ENCODE peak calls at places on chromosomes 2 and 18, in nine cellular contexts. X is SK-N-SH; M is activated CD4-positive, alpha-beta memory T cell treated with anti-CD3 and anti-CD28 coated beads for 36 hours; T is hippocampal formation; J is GM12865; S is non-pigmented ciliary epithelial cell; I is stimulated activated CD8-positive, alpha-beta memory T cell treated with anti-CD3 and anti-CD28 coated beads, Interleukin-4, amount 100 ng/mL, for 24 hours; F is Ammon's horn; E is mucosa of gallbladder. L is an unnamed sample.

GRCh38 chr2:133888107-133888506 is 319.8 kb upstream of the NCKAP5 start:
- DNase-seq in X (no peak), M (no peak), T (no peak), J (no peak), S (no peak), I (no peak), F (no peak), E (no peak), L (no peak)

GRCh38 chr18:58714821-58715220 is 43.6 kb downstream of the MALT1 start:
- DNase-seq in X (no peak), M (no peak), T (no peak), J (no peak), S (no peak), I (no peak), F (no peak), E (no peak), L (no peak)

GRCh38 chr2:176110975-176111663 is 4.0 kb downstream of the HOXD11 start:
- DNase-seq in X (peak; percentile 88), M (peak; percentile 49), T (no peak), J (peak; percentile 48), S (no peak), I (no peak), F (no peak), E (no peak), L (peak; percentile 19)

GRCh38 chr2:160431441-160431840 is 62.2 kb downstream of the RBMS1 start:
- DNase-seq in X (no peak), M (no peak), T (no peak), J (no peak), S (no peak), I (no peak), F (no peak), E (no peak), L (no peak)

GRCh38 chr18:44464401-44465185 is 216.1 kb upstream of the SETBP1 start:
- DNase-seq in X (no peak), M (no peak), T (no peak), J (no peak), S (no peak), I (no peak), F (no peak), E (no peak), L (no peak)

GRCh38 chr2:165471349-165471975 is 2.0 kb downstream of the CSRNP3 start:
- DNase-seq in X (peak; percentile 15), M (no peak), T (peak; percentile 64), J (no peak), S (no peak), I (no peak), F (no peak), E (no peak), L (no peak)

GRCh38 chr18:48022531-48023330 is 92.3 kb upstream of the SMAD2 start:
- DNase-seq in X (peak; percentile 58), M (no peak), T (peak; percentile 57), J (peak; percentile 61), S (no peak), I (no peak), F (peak; percentile 75), E (no peak), L (no peak)

GRCh38 chr2:233168919-233169318 is 82.6 kb upstream of the ATG16L1 start:
- DNase-seq in X (no peak), M (no peak), T (no peak), J (no peak), S (no peak), I (no peak), F (no peak), E (no peak), L (no peak)

GRCh38 chr2:226443112-226443511 is 356.5 kb downstream of the IRS1 start:
- DNase-seq in X (no peak), M (no peak), T (no peak), J (no peak), S (no peak), I (no peak), F (no peak), E (no peak), L (no peak)

GRCh38 chr2:223460774-223461211 is 141.4 kb downstream of the SCG2 start:
- DNase-seq in X (no peak), M (no peak), T (peak; percentile 1), J (no peak), S (no peak), I (no peak), F (peak; percentile 54), E (no peak), L (no peak)

GRCh38 chr2:170486730-170487129 is 228.4 kb upstream of the SP5 start:
- DNase-seq in X (no peak), M (no peak), T (peak; percentile 27), J (no peak), S (no peak), I (no peak), F (peak; percentile 63), E (no peak), L (no peak)

GRCh38 chr2:36482576-36483214 is 115.3 kb downstream of the FEZ2 start:
- DNase-seq in X (no peak), M (no peak), T (no peak), J (no peak), S (no peak), I (no peak), F (no peak), E (peak; percentile 53), L (no peak)

L was measured in NK-92 treated with Interleukin-12 subunit alpha and Interleukin-12 subunit beta, amount 100 ng/mL, for 24 hours.